ENCODE peak calls at places on chromosomes 13 and 19, in eight cellular contexts. P is CD4-positive, CD25-positive, alpha-beta regulatory T cell; M is caudate nucleus; U is psoas muscle; R is CD4-positive, alpha-beta T cell; T is mesothelial cell of epicardium; E is cardiac muscle cell; V is activated T-cell treated with anti-CD3 and anti-CD28 coated beads for 1 hour. F is an unnamed sample.

GRCh38 chr13:84607614-84608013 is 725.3 kb upstream of the SLITRK1 start:
- DNase-seq in V (no peak), U (no peak), T (no peak), E (no peak), M (no peak), R (no peak), P (no peak), F (no peak)

GRCh38 chr13:26230703-26231102 is 8.6 kb upstream of the RNF6 start:
- DNase-seq in P (no peak), V (no peak), E (peak), U (no peak), R (no peak), M (no peak), T (no peak), F (no peak)

GRCh38 chr19:5141278-5141925 is 172.5 kb downstream of the KDM4B start:
- DNase-seq in E (no peak), V (no peak), T (no peak), U (peak), P (no peak), M (peak), R (no peak), F (no peak)

GRCh38 chr13:37681295-37682032 is 82.9 kb upstream of the POSTN start:
- DNase-seq in P (no peak), E (no peak), R (no peak), V (no peak), M (no peak), U (no peak), T (no peak), F (no peak)

GRCh38 chr13:87295636-87296035 is 375.5 kb upstream of the SLITRK5 start:
- DNase-seq in U (no peak), T (no peak), V (no peak), P (no peak), R (no peak), E (no peak), M (no peak), F (no peak)

GRCh38 chr19:13847900-13848677 is 28.8 kb upstream of the NANOS3 start:
- DNase-seq in V (no peak), P (no peak), M (no peak), T (no peak), U (no peak), E (no peak), R (no peak), F (no peak)

GRCh38 chr19:44149776-44150175 is 8.4 kb downstream of the ZNF234 start:
- DNase-seq in R (no peak), E (no peak), M (no peak), U (no peak), V (no peak), T (no peak), P (no peak), F (no peak)

GRCh38 chr13:35478384-35479222 is 2.1 kb upstream of the MAB21L1 start:
- DNase-seq in M (no peak), T (no peak), E (peak), U (peak), V (no peak), P (no peak), R (no peak), F (no peak)

GRCh38 chr13:26786651-26787295 is 26.2 kb upstream of the GPR12 start:
- DNase-seq in P (no peak), U (no peak), E (no peak), V (no peak), T (no peak), M (no peak), R (no peak), F (no peak)

GRCh38 chr19:28463493-28464053 is 749.4 kb downstream of the UQCRFS1 start:
- DNase-seq in E (no peak), M (no peak), V (no peak), R (no peak), P (no peak), U (no peak), T (no peak), F (no peak)

GRCh38 chr19:54209748-54210494 is 9.3 kb downstream of the RPS9 start:
- DNase-seq in T (no peak), P (no peak), R (no peak), V (no peak), E (peak), M (peak), U (peak), F (peak)

GRCh38 chr19:36418287-36419001 is at the start of gene ZFP82:
- DNase-seq in M (peak), P (peak), U (peak), R (peak), V (peak), T (peak), E (peak), F (peak)

GRCh38 chr19:12772323-12772722 is 3.0 kb downstream of the HOOK2 start:
- DNase-seq in P (no peak), E (no peak), T (no peak), U (peak), M (no peak), V (no peak), R (no peak), F (no peak)

GRCh38 chr19:8530061-8530679 is 16.2 kb upstream of the ZNF414 start:
- DNase-seq in T (no peak), U (no peak), E (no peak), P (no peak), V (no peak), M (no peak), R (no peak), F (no peak)

GRCh38 chr13:76803831-76804230 is 82.4 kb downstream of the KCTD12 start:
- DNase-seq in P (no peak), U (no peak), T (no peak), M (peak), E (no peak), V (no peak), R (no peak), F (no peak)

GRCh38 chr13:112066624-112067004 is 335 bp upstream of the SOX1 start:
- DNase-seq in R (peak), T (no peak), V (peak), P (peak), E (peak), U (peak), M (peak), F (peak)

GRCh38 chr19:30717381-30717780 is 345.2 kb downstream of the ZNF536 start:
- DNase-seq in V (no peak), U (no peak), E (no peak), R (no peak), T (no peak), P (no peak), M (no peak), F (no peak)

GRCh38 chr19:1189419-1189818 is 15.4 kb upstream of the SBNO2 start:
- DNase-seq in E (no peak), U (no peak), T (no peak), M (no peak), V (no peak), R (no peak), P (peak), F (no peak)

GRCh38 chr19:14517840-14518505 is at the start of gene DNAJB1:
- DNase-seq in M (peak), E (peak), V (peak), T (peak), U (peak), R (peak), P (peak), F (peak)

GRCh38 chr19:11556634-11557420 is 2.2 kb downstream of the ELOF1 start:
- DNase-seq in M (no peak), T (no peak), V (no peak), P (no peak), E (no peak), U (no peak), R (no peak), F (no peak)

GRCh38 chr19:55644191-55644833 is 863 bp downstream of the ZNF581 start:
- DNase-seq in U (no peak), E (no peak), T (no peak), M (no peak), V (no peak), R (no peak), P (no peak), F (no peak)

GRCh38 chr13:97122381-97122996 is 99.6 kb upstream of the MBNL2 start:
- DNase-seq in R (no peak), P (no peak), T (no peak), E (no peak), V (no peak), U (no peak), M (no peak), F (no peak)

GRCh38 chr19:49348305-49349188 is 13.3 kb downstream of the CD37 start:
- DNase-seq in E (no peak), V (no peak), T (no peak), M (no peak), P (no peak), U (no peak), R (no peak), F (no peak)

GRCh38 chr13:46202956-46203355 is 8.8 kb upstream of the LRRC63 start:
- DNase-seq in U (no peak), M (no peak), P (no peak), V (no peak), E (no peak), R (no peak), T (no peak), F (no peak)

GRCh38 chr19:3821857-3822364 is 35.7 kb upstream of the MATK start:
- DNase-seq in R (peak), P (peak), U (peak), E (peak), M (peak), T (no peak), V (peak), F (peak)

GRCh38 chr19:15269806-15270205 is 37.6 kb upstream of the EPHX3 start:
- DNase-seq in P (no peak), E (no peak), R (no peak), U (no peak), M (no peak), T (no peak), V (no peak), F (no peak)